ENCODE peak calls at places on chromosomes 5 and 9, in nine cellular contexts. T, K, L, I, F, U, C, M and J are unnamed samples.

GRCh38 chr5:10229306-10230048 is 20.2 kb downstream of the ATPSCKMT start:
- DNase-seq in T (peak; percentile 98), K (no peak), L (no peak), I (no peak), F (no peak), U (no peak), C (no peak), M (no peak), J (no peak)

GRCh38 chr5:9284781-9285307 is 261.0 kb downstream of the SEMA5A start:
- DNase-seq in T (peak; percentile 64), K (peak; percentile 89), L (no peak), I (no peak), F (no peak), U (no peak), C (no peak), M (no peak), J (no peak)

GRCh38 chr9:37026936-37027581 is 7.0 kb downstream of the PAX5 start:
- DNase-seq in T (no peak), K (no peak), L (no peak), I (peak; percentile 50), F (no peak), U (no peak), C (peak; percentile 71), M (no peak), J (peak; percentile 48)

GRCh38 chr5:83726912-83727311 is 6.3 kb upstream of the HAPLN1 start:
- DNase-seq in T (no peak), K (no peak), L (no peak), I (no peak), F (no peak), U (no peak), C (no peak), M (no peak), J (no peak)

GRCh38 chr9:137281345-137282116 is 4.0 kb downstream of the TOR4A start:
- DNase-seq in T (no peak), K (no peak), L (no peak), I (peak; percentile 15), F (no peak), U (no peak), C (no peak), M (peak; percentile 33), J (no peak)

GRCh38 chr9:89496645-89497044 is 1.3 kb downstream of the SEMA4D start:
- DNase-seq in T (no peak), K (no peak), L (no peak), I (no peak), F (no peak), U (no peak), C (no peak), M (peak; percentile 44), J (no peak)

GRCh38 chr9:75186767-75187380 is 98.6 kb downstream of the OSTF1 start:
- DNase-seq in T (peak; percentile 10), K (peak; percentile 17), L (no peak), I (no peak), F (no peak), U (no peak), C (no peak), M (no peak), J (no peak)

GRCh38 chr5:111254613-111255012 is 30.4 kb downstream of the CAMK4 start:
- DNase-seq in T (no peak), K (no peak), L (no peak), I (peak; percentile 17), F (peak; percentile 24), U (peak; percentile 37), C (peak; percentile 15), M (no peak), J (no peak)

GRCh38 chr9:2677927-2678889 is 39.1 kb upstream of the KCNV2 start:
- DNase-seq in T (no peak), K (no peak), L (peak; percentile 29), I (no peak), F (no peak), U (no peak), C (no peak), M (no peak), J (no peak)

GRCh38 chr5:172345886-172346285 is 62.3 kb upstream of the UBTD2 start:
- DNase-seq in T (no peak), K (no peak), L (no peak), I (no peak), F (no peak), U (no peak), C (no peak), M (no peak), J (no peak)

GRCh38 chr9:133693116-133693515 is 45.0 kb downstream of the SARDH start:
- DNase-seq in T (no peak), K (no peak), L (no peak), I (no peak), F (no peak), U (no peak), C (no peak), M (no peak), J (no peak)

GRCh38 chr5:83487155-83487554 is 15.6 kb downstream of the VCAN start:
- DNase-seq in T (peak; percentile 53), K (no peak), L (no peak), I (no peak), F (no peak), U (no peak), C (no peak), M (no peak), J (no peak)